ENCODE peak calls at places on chromosomes 1 and 21, in seven cellular contexts. P is stimulated activated CD8-positive, alpha-beta memory T cell treated with anti-CD3 and anti-CD28 coated beads, Interleukin-12 subunit alpha, Interleukin-12 subunit beta, amount 100 ng/mL, for 4 hours; I is progenitor cell of endocrine pancreas; L is GM12892; T is breast epithelium; O is NB4; Z is stimulated activated naive CD4-positive, alpha-beta T cell. A is an unnamed sample.
A peak's percentile ranks its signal among the peaks of the same experiment; 100 is the strongest.

GRCh38 chr1:176494436-176494835 is 31.5 kb downstream of the PAPPA2 start:
- DNase-seq in P (no peak), I (no peak), L (no peak), T (no peak), O (no peak), Z (no peak), A (no peak)

GRCh38 chr21:35223480-35224156 is 174.5 kb upstream of the RUNX1 start:
- DNase-seq in P (no peak), I (no peak), L (no peak), T (no peak), O (no peak), Z (no peak), A (no peak)

GRCh38 chr1:232968965-232969364 is 18.6 kb downstream of the NTPCR start:
- DNase-seq in P (no peak), I (no peak), L (no peak), T (no peak), O (peak; percentile 65), Z (no peak), A (no peak)

GRCh38 chr1:85569122-85569521 is 11.4 kb upstream of the CCN1 start:
- DNase-seq in P (no peak), I (no peak), L (no peak), T (no peak), O (no peak), Z (no peak), A (no peak)

GRCh38 chr1:199174336-199174735 is 535.5 kb downstream of the PTPRC start:
- DNase-seq in P (no peak), I (no peak), L (no peak), T (no peak), O (no peak), Z (no peak), A (no peak)

GRCh38 chr1:42798010-42798409 is 13.2 kb downstream of the TMEM269 start:
- DNase-seq in P (no peak), I (no peak), L (no peak), T (no peak), O (no peak), Z (no peak), A (no peak)

GRCh38 chr1:163072658-163073057 is 3.5 kb downstream of the RGS4 start:
- DNase-seq in P (no peak), I (no peak), L (no peak), T (no peak), O (no peak), Z (no peak), A (no peak)

GRCh38 chr1:163048970-163049680 is 20.0 kb upstream of the RGS4 start:
- DNase-seq in P (no peak), I (no peak), L (no peak), T (no peak), O (no peak), Z (no peak), A (no peak)

GRCh38 chr1:151510957-151511635 is at the start of gene CGN:
- DNase-seq in P (peak; percentile 79), I (peak; percentile 94), L (peak; percentile 67), T (peak; percentile 90), O (peak; percentile 85), Z (peak; percentile 83), A (peak; percentile 81)

GRCh38 chr1:24190970-24191570 is 4.0 kb upstream of the IFNLR1 start:
- DNase-seq in P (no peak), I (no peak), L (peak; percentile 50), T (no peak), O (peak; percentile 78), Z (no peak), A (no peak)

GRCh38 chr21:39489380-39489924 is 37.7 kb downstream of the SH3BGR start:
- DNase-seq in P (no peak), I (no peak), L (no peak), T (no peak), O (peak; percentile 7), Z (no peak), A (no peak)

GRCh38 chr21:36203603-36203889 is 46.9 kb downstream of the DOP1B start:
- DNase-seq in P (peak; percentile 8), I (no peak), L (peak; percentile 40), T (no peak), O (peak; percentile 62), Z (no peak), A (no peak)

GRCh38 chr1:37763791-37764741 is 854 bp downstream of the EPHA10 start:
- DNase-seq in P (no peak), I (peak; percentile 78), L (no peak), T (no peak), O (peak; percentile 72), Z (no peak), A (no peak)

GRCh38 chr1:108200627-108201106 is 524 bp upstream of the SLC25A24 start:
- DNase-seq in P (peak; percentile 9), I (no peak), L (no peak), T (no peak), O (peak; percentile 79), Z (peak; percentile 29), A (peak; percentile 20)

GRCh38 chr21:45818904-45819285 is 162.7 kb upstream of the COL6A1 start:
- DNase-seq in P (peak; percentile 56), I (no peak), L (no peak), T (peak; percentile 48), O (peak; percentile 91), Z (no peak), A (peak; percentile 28)

GRCh38 chr1:199279872-199280649 is 641.2 kb downstream of the PTPRC start:
- DNase-seq in P (no peak), I (no peak), L (no peak), T (no peak), O (no peak), Z (no peak), A (no peak)

GRCh38 chr21:41928621-41929220 is 25.1 kb downstream of the C2CD2 start:
- DNase-seq in P (no peak), I (no peak), L (no peak), T (no peak), O (peak; percentile 81), Z (no peak), A (no peak)

GRCh38 chr1:233631810-233632375 is 18.0 kb downstream of the KCNK1 start:
- DNase-seq in P (no peak), I (no peak), L (no peak), T (no peak), O (no peak), Z (no peak), A (no peak)

GRCh38 chr1:30419831-30420230 is 303.6 kb downstream of the MATN1 start:
- DNase-seq in P (no peak), I (no peak), L (no peak), T (no peak), O (no peak), Z (no peak), A (no peak)

GRCh38 chr1:221858758-221859157 is 116.9 kb upstream of the DUSP10 start:
- DNase-seq in P (no peak), I (no peak), L (no peak), T (no peak), O (no peak), Z (no peak), A (no peak)

GRCh38 chr1:3323021-3323790 is 131.3 kb upstream of the ARHGEF16 start:
- DNase-seq in P (no peak), I (no peak), L (no peak), T (no peak), O (no peak), Z (no peak), A (no peak)

GRCh38 chr21:45202344-45202743 is 85.4 kb downstream of the POFUT2 start:
- DNase-seq in P (no peak), I (no peak), L (no peak), T (no peak), O (no peak), Z (no peak), A (no peak)

GRCh38 chr1:1116701-1117468 is 996 bp upstream of the C1orf159 start:
- DNase-seq in P (peak; percentile 38), I (no peak), L (no peak), T (peak; percentile 52), O (peak; percentile 37), Z (peak; percentile 37), A (peak; percentile 29)

A was measured in T follicular helper cell.